ENCODE peak calls at places on chromosomes 13 and 19, in six cellular contexts. S, I, Z, X, E and L are unnamed samples.

GRCh38 chr13:30572859-30573275 is 44.9 kb upstream of the USPL1 start:
- DNase-seq in S (no peak), I (peak), Z (no peak), X (peak), E (no peak), L (no peak)

GRCh38 chr13:44196186-44196751 is 177.4 kb upstream of the SERP2 start:
- DNase-seq in S (no peak), I (no peak), Z (no peak), X (no peak), E (no peak), L (no peak)

GRCh38 chr19:5927439-5927821 is 13.4 kb downstream of the CAPS start:
- DNase-seq in S (peak), I (peak), Z (no peak), X (no peak), E (no peak), L (peak)

GRCh38 chr19:32345261-32346207 is at the start of gene ZNF507:
- DNase-seq in S (peak), I (no peak), Z (peak), X (peak), E (peak), L (peak)

GRCh38 chr13:107450931-107451330 is 764.4 kb downstream of the LIG4 start:
- DNase-seq in S (no peak), I (no peak), Z (no peak), X (no peak), E (no peak), L (no peak)

GRCh38 chr13:39353988-39354387 is 249.0 kb downstream of the LHFPL6 start:
- DNase-seq in S (no peak), I (no peak), Z (no peak), X (no peak), E (no peak), L (no peak)

GRCh38 chr13:75372517-75372916 is 109.5 kb downstream of the TBC1D4 start:
- DNase-seq in S (no peak), I (no peak), Z (no peak), X (peak), E (peak), L (no peak)

GRCh38 chr19:1855040-1855827 is 7.0 kb upstream of the REXO1 start:
- DNase-seq in S (peak), I (peak), Z (peak), X (no peak), E (peak), L (peak)

GRCh38 chr13:38954291-38954690 is 36.3 kb downstream of the STOML3 start:
- DNase-seq in S (no peak), I (no peak), Z (no peak), X (no peak), E (no peak), L (no peak)

GRCh38 chr13:46113596-46113995 is 8.8 kb upstream of the CPB2 start:
- DNase-seq in S (no peak), I (no peak), Z (no peak), X (no peak), E (no peak), L (no peak)

GRCh38 chr19:34172661-34173144 is 399 bp downstream of the LSM14A start:
- DNase-seq in S (peak), I (no peak), Z (no peak), X (no peak), E (peak), L (no peak)

GRCh38 chr19:16017138-16017490 is 59.2 kb upstream of the TPM4 start:
- DNase-seq in S (peak), I (no peak), Z (no peak), X (no peak), E (no peak), L (no peak)

GRCh38 chr13:30835442-30835841 is 70.6 kb upstream of the MEDAG start:
- DNase-seq in S (no peak), I (no peak), Z (no peak), X (no peak), E (no peak), L (no peak)

GRCh38 chr19:4543856-4544647 is 4.2 kb upstream of the LRG1 start:
- DNase-seq in S (no peak), I (no peak), Z (no peak), X (no peak), E (no peak), L (no peak)

GRCh38 chr13:30477346-30478235 is 11.9 kb upstream of the HMGB1 start:
- DNase-seq in S (no peak), I (no peak), Z (peak), X (no peak), E (no peak), L (peak)

GRCh38 chr13:44278164-44278563 is 95.5 kb upstream of the SERP2 start:
- DNase-seq in S (no peak), I (no peak), Z (no peak), X (no peak), E (no peak), L (no peak)

GRCh38 chr13:27355894-27356293 is 68.5 kb upstream of the GTF3A start:
- DNase-seq in S (no peak), I (no peak), Z (no peak), X (no peak), E (no peak), L (no peak)

GRCh38 chr13:50340146-50340545 is 324.9 kb downstream of the KCNRG start:
- DNase-seq in S (no peak), I (no peak), Z (no peak), X (no peak), E (no peak), L (no peak)

GRCh38 chr13:112770504-112770903 is 80.7 kb downstream of the ATP11A start:
- DNase-seq in S (no peak), I (no peak), Z (no peak), X (no peak), E (no peak), L (no peak)

GRCh38 chr19:20660473-20660872 is 898 bp downstream of the ZNF626 start:
- DNase-seq in S (no peak), I (no peak), Z (no peak), X (no peak), E (no peak), L (no peak)

GRCh38 chr13:75360170-75360569 is 121.8 kb downstream of the TBC1D4 start:
- DNase-seq in S (no peak), I (no peak), Z (no peak), X (no peak), E (no peak), L (no peak)

GRCh38 chr19:45528149-45528743 is 21.0 kb downstream of the VASP start:
- DNase-seq in S (no peak), I (no peak), Z (peak), X (no peak), E (peak), L (no peak)

GRCh38 chr13:84802073-84802472 is 919.8 kb upstream of the SLITRK1 start:
- DNase-seq in S (no peak), I (no peak), Z (no peak), X (no peak), E (no peak), L (no peak)

GRCh38 chr13:113538689-113539058 is 45.9 kb upstream of the TFDP1 start:
- DNase-seq in S (no peak), I (no peak), Z (no peak), X (no peak), E (no peak), L (no peak)

GRCh38 chr19:58182577-58182988 is 278 bp upstream of the ZNF274 start:
- DNase-seq in S (peak), I (no peak), Z (no peak), X (no peak), E (peak), L (peak)

GRCh38 chr13:43036386-43037220 is 13.2 kb downstream of the DNAJC15 start:
- DNase-seq in S (no peak), I (no peak), Z (no peak), X (no peak), E (no peak), L (no peak)

GRCh38 chr19:42172261-42172660 is 40.0 kb upstream of the POU2F2 start:
- DNase-seq in S (no peak), I (no peak), Z (no peak), X (no peak), E (no peak), L (no peak)

DNA sequence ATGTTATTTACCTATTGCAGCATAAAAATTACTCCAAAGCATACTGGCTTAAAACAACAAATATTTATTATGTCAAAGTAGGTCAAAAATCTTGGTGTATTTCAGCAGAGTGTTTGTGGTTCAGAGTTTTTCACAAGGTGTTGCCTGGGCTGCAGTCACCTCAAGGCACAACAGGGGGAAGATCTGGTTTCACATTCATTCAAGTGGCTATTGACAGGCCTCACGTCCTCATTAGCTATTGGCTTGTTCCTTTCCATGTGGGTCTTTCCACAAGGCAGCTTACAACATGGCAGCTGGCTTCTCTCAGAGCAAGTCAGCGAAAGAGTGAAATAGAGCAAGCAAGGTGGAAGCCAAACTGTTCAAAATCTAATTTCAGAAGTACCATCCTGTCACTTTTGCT is 602.9 kb downstream of the OLFM4 start:
- DNase-seq in S (no peak), I (no peak), Z (no peak), X (no peak), E (no peak), L (no peak)
- TF ChIP-seq POLR2AphosphoS5 in S (no peak), I (no peak), Z (no peak), X (no peak), E (no peak), L (no peak)

GRCh38 chr19:11576186-11576585 is 1.3 kb downstream of the ACP5 start:
- DNase-seq in S (no peak), I (no peak), Z (no peak), X (no peak), E (no peak), L (no peak)

GRCh38 chr19:11577451-11578341 is at the start of gene ACP5:
- DNase-seq in S (no peak), I (no peak), Z (peak), X (no peak), E (peak), L (no peak)

GRCh38 chr19:11578342-11579142 is 1.1 kb upstream of the ACP5 start:
- DNase-seq in S (peak), I (no peak), Z (peak), X (peak), E (peak), L (peak)

GRCh38 chr19:11580665-11581418 is 3.4 kb upstream of the ACP5 start:
- DNase-seq in S (no peak), I (no peak), Z (no peak), X (no peak), E (no peak), L (no peak)

DNA sequence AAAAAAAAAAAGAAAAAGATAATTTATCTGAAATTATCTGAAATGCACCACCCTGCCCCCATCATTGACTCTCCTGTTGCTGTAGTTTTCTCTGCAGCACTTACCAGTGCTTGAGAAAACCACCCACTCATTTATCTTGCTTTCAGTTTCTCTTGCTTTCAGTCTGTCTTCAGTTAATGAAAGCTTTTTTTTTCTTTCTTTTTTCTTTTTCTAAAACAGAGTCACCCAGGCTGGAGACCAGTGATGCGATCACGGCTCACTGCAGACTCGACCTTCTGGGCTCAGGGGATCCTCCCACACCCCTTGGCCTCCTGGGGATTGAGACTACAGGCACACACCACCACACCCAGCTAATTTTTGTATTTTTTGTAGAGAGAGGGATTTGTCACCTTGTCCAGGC is 4.3 kb upstream of the ACP5 start:
- DNase-seq in S (no peak), I (peak), Z (no peak), X (no peak), E (peak), L (peak)
- TF ChIP-seq POLR2A in S (no peak), I (no peak), Z (no peak), X (no peak), E (no peak), L (no peak)

GRCh38 chr13:67225252-67226159 is 4.6 kb downstream of the PCDH9 start:
- DNase-seq in S (no peak), I (no peak), Z (no peak), X (no peak), E (no peak), L (no peak)

GRCh38 chr13:67223024-67223423 is 7.1 kb downstream of the PCDH9 start:
- DNase-seq in S (no peak), I (no peak), Z (no peak), X (no peak), E (no peak), L (no peak)

GRCh38 chr13:67223742-67224141 is 6.4 kb downstream of the PCDH9 start:
- DNase-seq in S (no peak), I (no peak), Z (no peak), X (no peak), E (no peak), L (no peak)

GRCh38 chr13:67226686-67227085 is 3.5 kb downstream of the PCDH9 start:
- DNase-seq in S (no peak), I (no peak), Z (no peak), X (no peak), E (no peak), L (no peak)

DNA sequence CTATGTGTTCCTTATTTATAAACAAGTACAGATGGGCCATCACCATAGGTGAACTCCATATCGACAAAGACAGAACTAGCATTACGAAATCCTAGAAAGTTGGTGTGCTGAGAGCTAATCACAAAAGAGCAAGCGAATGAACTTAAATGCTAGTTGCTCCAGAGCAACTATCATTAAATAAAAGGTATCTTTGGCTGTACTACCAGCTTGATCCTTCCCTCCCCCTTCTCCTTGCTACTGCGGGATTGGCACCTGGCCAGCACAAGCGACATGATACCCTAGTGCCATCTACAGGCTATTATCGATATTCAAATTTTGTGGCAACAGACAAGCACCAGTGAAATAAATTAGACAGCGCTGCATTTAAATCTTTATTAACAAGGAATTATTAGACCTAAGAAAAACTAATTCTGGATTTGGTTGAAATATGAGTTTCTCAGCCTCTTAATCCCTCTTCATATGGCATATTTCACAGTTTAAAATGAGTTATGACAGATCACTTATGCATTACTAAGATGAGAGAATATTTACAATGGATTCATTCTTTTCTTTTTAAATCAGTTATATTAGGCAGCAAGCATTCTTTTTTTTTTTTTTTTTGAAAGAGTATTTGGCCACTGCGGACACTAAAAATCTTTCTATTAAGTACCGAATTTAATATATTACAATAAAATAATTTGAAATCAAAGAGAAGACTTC is 5.8 kb downstream of the PCDH9 start:
- DNase-seq in S (no peak), I (no peak), Z (no peak), X (peak), E (peak), L (no peak)
- TF ChIP-seq TAF1 in S (no peak), I (no peak), Z (no peak), X (no peak), E (no peak), L (no peak)

DNA sequence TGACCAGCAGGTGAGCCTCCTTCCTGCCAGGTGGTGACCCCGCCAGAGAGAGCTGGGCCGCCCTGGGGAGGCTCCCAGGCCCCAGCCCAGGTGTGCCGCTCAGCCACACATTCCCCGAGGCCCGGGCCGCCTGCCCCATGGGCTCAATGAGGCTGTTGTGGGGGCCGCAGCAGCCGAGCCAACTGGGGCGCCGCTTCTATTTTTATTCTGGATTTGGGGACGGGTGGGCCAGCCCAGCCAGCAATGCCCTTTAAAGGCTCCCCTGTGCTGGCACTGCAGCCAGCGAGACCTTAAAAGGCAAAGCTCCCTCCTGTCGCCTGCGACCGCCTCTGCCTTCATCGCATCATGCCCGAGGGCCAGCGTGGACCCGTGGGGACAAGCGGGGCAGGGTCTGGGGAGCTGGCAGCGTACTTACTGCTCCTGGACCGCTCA is 17.7 kb upstream of the CRTC1 start:
- DNase-seq in S (no peak), I (no peak), Z (no peak), X (no peak), E (no peak), L (no peak)
- TF ChIP-seq POLR2AphosphoS5 in S (no peak), I (no peak), Z (no peak), X (no peak), E (no peak), L (no peak)

DNA sequence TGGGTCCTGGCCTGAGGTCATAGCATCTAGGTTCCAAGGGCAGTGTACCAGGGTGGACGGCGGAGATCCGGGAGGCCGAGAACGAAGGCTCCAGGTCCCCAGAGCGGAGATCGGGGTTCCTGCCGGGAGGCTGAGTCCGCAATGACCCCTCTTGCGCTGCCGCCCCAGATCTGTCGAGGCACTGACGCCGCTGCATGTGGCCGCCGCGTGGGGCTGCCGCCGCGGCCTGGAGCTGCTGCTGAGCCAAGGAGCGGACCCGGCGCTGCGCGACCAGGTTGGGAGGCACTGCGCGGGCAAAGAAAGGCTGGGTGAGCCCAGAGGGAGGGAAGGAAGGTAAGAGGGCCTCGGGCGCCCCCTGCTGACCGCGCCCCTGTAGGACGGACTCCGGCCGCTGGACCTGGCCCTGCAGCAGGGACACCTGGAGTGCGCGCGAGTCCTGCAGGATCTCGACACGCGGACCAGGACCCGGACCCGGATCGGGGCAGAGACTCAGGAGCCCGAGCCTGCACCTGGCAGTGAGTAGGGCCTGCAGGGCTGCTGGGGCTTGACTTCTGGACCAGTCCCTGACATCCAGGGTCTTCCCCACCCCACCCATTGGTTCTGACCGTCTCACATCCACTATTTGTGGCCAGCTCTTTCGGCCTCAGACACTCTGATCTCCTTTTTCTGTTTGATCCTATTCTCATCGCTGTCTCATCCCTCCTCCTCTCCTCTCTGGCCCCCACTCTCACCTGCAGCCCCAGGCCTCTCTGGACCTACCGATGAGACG is 971 bp downstream of the ANKLE1 start:
- DNase-seq in S (peak), I (peak), Z (peak), X (peak), E (peak), L (peak)
- TF ChIP-seq POLR2A in S (peak), I (peak), Z (no peak), X (no peak), E (peak), L (no peak)

GRCh38 chr13:35160921-35161320 is 218.9 kb downstream of the NBEA start:
- DNase-seq in S (no peak), I (no peak), Z (no peak), X (no peak), E (no peak), L (no peak)

GRCh38 chr13:35159041-35159440 is 217.0 kb downstream of the NBEA start:
- DNase-seq in S (no peak), I (no peak), Z (no peak), X (no peak), E (no peak), L (no peak)

GRCh38 chr13:35162420-35162819 is 220.3 kb downstream of the NBEA start:
- DNase-seq in S (no peak), I (no peak), Z (no peak), X (no peak), E (no peak), L (no peak)

GRCh38 chr13:35157143-35157755 is 215.2 kb downstream of the NBEA start:
- DNase-seq in S (no peak), I (peak), Z (no peak), X (peak), E (no peak), L (no peak)
- TF ChIP-seq TAF1 in S (no peak), I (no peak), Z (no peak), X (no peak), E (no peak), L (no peak)

DNA sequence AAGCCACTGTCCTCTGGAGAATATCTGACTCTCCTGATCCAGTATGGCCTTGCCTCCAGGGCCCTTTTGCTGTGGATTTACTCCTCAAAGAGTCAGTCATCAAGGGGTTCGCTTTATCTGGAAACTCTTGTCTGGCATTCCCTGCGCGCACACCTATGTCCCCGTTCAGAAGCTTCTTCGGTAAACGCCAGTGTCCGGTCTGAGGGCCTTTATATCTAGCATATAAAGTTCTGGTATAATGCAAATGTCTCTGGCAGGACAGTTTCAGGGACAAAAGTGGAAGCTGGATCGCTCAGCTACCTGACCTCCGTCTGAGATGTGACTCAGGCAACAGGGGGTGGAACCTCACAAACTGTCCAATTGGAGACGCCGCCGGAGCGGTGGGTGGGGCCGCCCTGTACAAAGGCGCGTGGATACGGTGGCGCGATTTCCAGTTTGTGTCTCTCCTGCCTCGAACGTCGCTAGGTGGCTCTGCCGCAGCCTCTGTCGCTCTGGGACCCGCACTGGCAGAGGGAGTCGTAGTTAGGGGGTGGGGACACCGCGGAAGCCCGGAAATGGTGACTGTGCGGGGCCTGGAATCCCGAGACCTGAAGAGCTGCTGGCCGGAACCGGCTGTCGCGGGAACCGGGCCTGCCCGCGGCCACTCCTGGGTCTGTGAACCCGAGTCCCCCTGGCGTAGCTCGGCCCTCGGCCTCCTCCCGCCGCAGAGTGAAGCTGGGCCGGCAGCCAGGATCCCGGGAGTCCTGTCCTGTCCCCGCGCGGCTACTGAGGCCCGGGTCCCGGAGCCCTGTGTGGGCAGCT is 10.6 kb upstream of the ZNF709 start:
- DNase-seq in S (peak), I (peak), Z (peak), X (peak), E (peak), L (peak)
- TF ChIP-seq POLR2AphosphoS5 in S (peak), I (peak), Z (peak), X (peak), E (peak), L (peak)

GRCh38 chr19:9791552-9792181 is 23.1 kb upstream of the ZNF846 start:
- DNase-seq in S (peak), I (peak), Z (peak), X (peak), E (peak), L (peak)
- TF ChIP-seq POLR2A in S (no peak), I (no peak), Z (no peak), X (peak), E (no peak), L (no peak)